ENCODE peak calls at places on chromosomes 7 and 10, in eight cellular contexts. Q, W, L, S, K, X, N and M are unnamed samples.

GRCh38 chr10:31706921-31707571 is 221.6 kb downstream of the ARHGAP12 start:
- DNase-seq in N (peak; percentile 60), W (no peak), X (no peak), Q (peak; percentile 31), S (no peak), K (no peak), L (peak; percentile 51), M (peak; percentile 71)

GRCh38 chr10:69005704-69006103 is 17.1 kb downstream of the KIFBP start:
- DNase-seq in X (no peak), S (no peak), K (no peak), Q (no peak), W (no peak), N (no peak), L (no peak), M (no peak)

GRCh38 chr10:59887006-59887405 is 19.4 kb downstream of the CCDC6 start:
- DNase-seq in N (no peak), K (no peak), W (no peak), S (no peak), Q (no peak), X (no peak), L (no peak), M (no peak)

GRCh38 chr10:86654411-86655172 is at the start of gene OPN4:
- DNase-seq in Q (no peak), N (no peak), K (no peak), L (no peak), S (no peak), W (peak; percentile 45), X (no peak), M (peak; percentile 34)

GRCh38 chr10:114271779-114272167 is 32.7 kb downstream of the VWA2 start:
- DNase-seq in X (peak; percentile 91), L (peak; percentile 57), S (no peak), K (peak; percentile 74), Q (no peak), N (no peak), W (no peak), M (no peak)

GRCh38 chr7:64839910-64840309 is 45.7 kb downstream of the ZNF138 start:
- DNase-seq in W (no peak), X (no peak), N (no peak), L (no peak), Q (no peak), K (no peak), S (no peak), M (no peak)

GRCh38 chr7:34187908-34188307 is 282.6 kb downstream of the BMPER start:
- DNase-seq in S (no peak), X (no peak), Q (no peak), N (no peak), K (no peak), W (no peak), L (no peak), M (no peak)

GRCh38 chr7:129872054-129872453 is 80.7 kb downstream of the UBE2H start:
- DNase-seq in X (peak; percentile 73), Q (no peak), L (no peak), K (no peak), W (no peak), S (no peak), N (no peak), M (no peak)

GRCh38 chr10:18473424-18474110 is 177.8 kb downstream of the NSUN6 start:
- DNase-seq in N (no peak), L (peak; percentile 69), Q (no peak), K (no peak), W (no peak), S (no peak), X (no peak), M (no peak)

GRCh38 chr7:131188367-131189339 is 139.0 kb upstream of the MKLN1 start:
- DNase-seq in L (no peak), X (peak; percentile 96), W (no peak), N (peak; percentile 64), Q (no peak), K (no peak), S (no peak), M (no peak)

DNA sequence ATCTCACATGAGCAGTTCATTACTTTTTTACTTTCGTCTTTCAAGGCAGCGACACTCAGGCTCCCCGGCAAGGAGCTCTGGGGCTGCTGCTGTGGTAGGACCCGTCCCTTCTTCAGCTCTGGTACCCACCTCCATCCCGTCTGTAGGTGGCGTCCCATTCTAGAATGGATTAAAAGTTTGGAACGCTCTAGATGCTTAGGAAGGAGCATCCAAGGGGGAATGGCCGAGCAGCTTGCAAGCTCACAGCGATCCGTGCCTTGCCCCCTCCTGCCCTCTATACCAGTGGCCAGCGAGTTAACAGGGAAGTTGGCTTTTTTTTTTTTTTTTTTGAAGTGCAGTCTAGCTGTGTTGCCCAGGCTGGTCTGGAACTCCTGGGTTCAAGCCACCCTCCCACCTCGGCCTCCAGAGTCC is 22.8 kb upstream of the TTYH3 start:
- DNase-seq in X (peak; percentile 22), S (peak; percentile 75), Q (peak; percentile 49), W (no peak), L (no peak), K (no peak), N (peak; percentile 55), M (no peak)
- TF ChIP-seq CTCF in X (peak; percentile 51), S (peak; percentile 68), Q (peak; percentile 54), W (no peak), L (peak; percentile 36), K (peak; percentile 63), N (peak; percentile 26), M (peak; percentile 12)

GRCh38 chr7:135799881-135800280 is 51.3 kb upstream of the FAM180A start:
- DNase-seq in S (no peak), L (no peak), W (no peak), Q (no peak), K (no peak), X (no peak), N (no peak), M (no peak)
- TF ChIP-seq CTCF in S (peak; percentile 41), L (no peak), W (no peak), Q (no peak), K (no peak), X (no peak), N (no peak), M (no peak)

GRCh38 chr7:74181821-74182220 is 7.7 kb downstream of the EIF4H start:
- DNase-seq in S (no peak), Q (no peak), X (no peak), W (no peak), N (no peak), K (no peak), L (no peak), M (no peak)
- TF ChIP-seq CTCF in S (no peak), Q (no peak), X (no peak), W (no peak), N (no peak), K (no peak), L (no peak), M (no peak)

GRCh38 chr7:128869138-128869943 is 6.7 kb downstream of the ATP6V1F start:
- DNase-seq in Q (peak; percentile 36), K (no peak), N (peak; percentile 70), L (peak; percentile 41), S (peak; percentile 63), W (peak; percentile 88), X (peak; percentile 56), M (peak; percentile 70)
- TF ChIP-seq CTCF in Q (peak; percentile 18), K (no peak), N (no peak), L (peak; percentile 37), S (peak; percentile 14), W (no peak), X (no peak), M (peak; percentile 18)

DNA sequence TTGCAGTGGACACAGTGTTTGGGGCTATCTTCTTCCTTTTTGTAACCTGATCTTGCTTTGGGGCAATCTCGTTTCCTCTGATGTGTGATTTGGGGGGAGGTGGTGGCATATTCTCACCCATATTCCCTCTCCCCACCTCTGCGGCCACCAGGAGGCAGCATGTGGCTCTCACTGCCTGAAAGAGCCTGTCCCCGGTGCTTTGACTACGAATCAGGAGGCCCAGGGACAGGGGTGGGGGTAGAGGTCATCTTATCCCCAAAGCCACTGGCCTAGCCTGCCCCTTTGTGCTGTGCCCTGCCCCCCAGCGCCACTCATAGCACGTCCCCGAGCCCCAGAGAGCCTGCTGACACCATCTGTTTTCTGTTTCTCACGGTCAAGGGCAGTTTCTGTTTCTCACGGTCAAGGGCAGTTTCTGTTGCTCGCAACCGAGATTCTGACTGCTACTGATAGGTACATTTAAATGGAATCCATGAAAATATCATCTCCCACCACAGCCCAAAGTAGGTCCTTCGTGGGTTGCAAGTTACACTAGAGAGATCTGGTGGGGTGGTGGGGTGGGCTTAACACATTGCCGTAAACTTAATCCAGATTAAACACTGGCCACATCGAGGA is 28.2 kb downstream of the PHYH start:
- DNase-seq in S (peak; percentile 92), N (peak; percentile 80), Q (peak; percentile 50), X (peak; percentile 1), W (peak; percentile 74), L (peak; percentile 7), K (no peak), M (no peak)
- TF ChIP-seq CTCF in S (peak; percentile 78), N (peak; percentile 73), Q (peak; percentile 51), X (peak; percentile 49), W (no peak), L (peak; percentile 44), K (peak; percentile 56), M (peak; percentile 28)